ENCODE peak calls at places on chromosome 19, in four cellular contexts. T is thoracic aorta, X is pancreas, S is psoas muscle. O is an unnamed sample. For H3K27me3, the result is how much of the 10 kb centered on the place peaks cover.

GRCh38 chr19:44592451-44592890 is 20.9 kb upstream of the IGSF23 start:
- DNase-seq in S (no peak), X (no peak), T (no peak), O (no peak)

GRCh38 chr19:11168568-11168967 is 13.0 kb upstream of the SPC24 start:
- DNase-seq in T (no peak), X (no peak), S (no peak), O (no peak)

GRCh38 chr19:35061583-35062373 is 20.3 kb downstream of the HPN start:
- DNase-seq in S (peak), X (no peak), T (no peak), O (no peak)

GRCh38 chr19:12801466-12802266 is at the start of the genes PRDX2 and THSD8:
- DNase-seq in S (peak), T (no peak), X (peak), O (peak)

GRCh38 chr19:3544742-3545668 is 6.0 kb downstream of the TEKTIP1 start:
- DNase-seq in X (peak), S (peak), T (no peak), O (peak)

GRCh38 chr19:47778954-47779351 is 450 bp downstream of the SELENOW start:
- DNase-seq in T (no peak), S (peak), X (peak), O (no peak)

GRCh38 chr19:29530549-29531457 is 5.0 kb downstream of the VSTM2B start:
- DNase-seq in S (no peak), X (no peak), T (no peak), O (no peak)

GRCh38 chr19:14718522-14719113 is 28.8 kb downstream of the ZNF333 start:
- DNase-seq in X (no peak), T (no peak), S (no peak), O (no peak)

GRCh38 chr19:41456342-41456918 is 13.5 kb downstream of the ERICH4 start:
- DNase-seq in X (no peak), S (no peak), T (no peak), O (no peak)

GRCh38 chr19:22331521-22331920 is 45.3 kb downstream of the ZNF729 start:
- DNase-seq in T (no peak), X (no peak), S (no peak), O (no peak)

GRCh38 chr19:29528946-29529645 is 3.3 kb downstream of the VSTM2B start:
- DNase-seq in T (no peak), S (peak), X (peak), O (no peak)

GRCh38 chr19:4539697-4540581 is at the start of gene LRG1:
- DNase-seq in S (no peak), T (no peak), X (peak), O (no peak)

GRCh38 chr19:4970558-4971423 is 1.9 kb downstream of the KDM4B start:
- DNase-seq in S (peak), X (peak), T (no peak), O (no peak)

GRCh38 chr19:14473073-14473790 is 1.9 kb downstream of the PTGER1 start:
- DNase-seq in X (no peak), T (no peak), S (no peak), O (no peak)

GRCh38 chr19:55686311-55687050 is 11.5 kb downstream of the EPN1 start:
- DNase-seq in T (no peak), X (peak), S (peak), O (no peak)

GRCh38 chr19:9793051-9793591 is 24.6 kb upstream of the ZNF846 start:
- DNase-seq in X (peak), S (no peak), T (peak), O (peak)

GRCh38 chr19:3479819-3480215 is 508 bp downstream of the SMIM24 start:
- DNase-seq in X (no peak), S (no peak), T (no peak), O (peak)

GRCh38 chr19:31249217-31249616 is 100.0 kb downstream of the TSHZ3 start:
- DNase-seq in S (no peak), X (no peak), T (no peak), O (no peak)

GRCh38 chr19:11479470-11480080 is 1.3 kb downstream of the ELAVL3 start:
- DNase-seq in S (peak), X (peak), T (no peak), O (no peak)

GRCh38 chr19:35460608-35461007 is 12.6 kb downstream of the FFAR2 start:
- DNase-seq in T (no peak), S (no peak), X (no peak), O (no peak)

GRCh38 chr19:19053508-19054314 is 10.1 kb upstream of the SLC25A42 start:
- DNase-seq in X (peak), T (no peak), S (peak), O (peak)

GRCh38 chr19:2270572-2271515 is 11.1 kb downstream of the PEAK3 start:
- DNase-seq in S (peak), T (peak), X (peak), O (peak)

GRCh38 chr19:43596842-43597461 is 557 bp downstream of the ZNF576 start:
- DNase-seq in S (no peak), X (no peak), T (no peak), O (no peak)

GRCh38 chr19:10137751-10138682 is 18.3 kb upstream of the EIF3G start:
- DNase-seq in T (no peak), S (no peak), X (no peak), O (no peak)

GRCh38 chr19:58557253-58558065 is 952 bp downstream of the UBE2M start:
- DNase-seq in S (no peak), T (no peak), X (no peak), O (no peak)

DNA sequence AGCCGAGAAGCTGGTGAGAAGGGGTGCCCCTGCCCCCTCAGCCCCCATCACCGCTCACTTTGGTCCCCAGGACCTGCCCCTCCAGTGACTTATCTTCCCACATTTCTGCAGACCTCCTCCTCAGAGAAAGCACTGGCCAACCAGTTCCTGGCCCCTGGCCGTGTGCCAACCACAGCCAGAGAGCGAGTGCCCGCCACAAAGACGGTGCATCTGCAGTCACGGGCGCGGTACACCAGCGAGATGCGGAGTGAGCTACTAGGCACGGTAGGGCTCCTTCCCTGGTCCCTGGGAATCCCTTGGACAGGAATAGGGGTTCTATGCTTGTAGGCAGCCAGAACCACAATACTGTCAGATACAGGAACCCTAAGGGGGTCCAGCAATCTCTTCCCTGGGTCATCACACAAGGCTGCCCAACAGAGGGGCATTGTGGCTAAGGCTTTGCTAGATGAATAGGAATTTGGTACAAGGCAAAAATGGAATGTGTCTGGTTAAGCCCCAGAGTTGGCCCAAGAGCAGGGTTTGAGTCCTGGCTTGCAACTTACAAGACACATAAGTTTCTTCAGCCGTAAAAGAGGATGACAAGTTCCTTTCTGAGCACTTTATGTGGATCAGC is 1.0 kb downstream of the USE1 start:
- DNase-seq in S (no peak), X (peak), T (no peak), O (no peak)
- H3K4me3 ChIP-seq in S (peak), X (no peak), T (peak), O (no peak)

GRCh38 chr19:39236527-39236926 is 8.3 kb downstream of the IFNL3 start:
- DNase-seq in X (no peak), T (no peak), S (no peak), O (no peak)
- H3K27me3 ChIP-seq in X (under half), T (under half), S (under half), O (under half)

DNA sequence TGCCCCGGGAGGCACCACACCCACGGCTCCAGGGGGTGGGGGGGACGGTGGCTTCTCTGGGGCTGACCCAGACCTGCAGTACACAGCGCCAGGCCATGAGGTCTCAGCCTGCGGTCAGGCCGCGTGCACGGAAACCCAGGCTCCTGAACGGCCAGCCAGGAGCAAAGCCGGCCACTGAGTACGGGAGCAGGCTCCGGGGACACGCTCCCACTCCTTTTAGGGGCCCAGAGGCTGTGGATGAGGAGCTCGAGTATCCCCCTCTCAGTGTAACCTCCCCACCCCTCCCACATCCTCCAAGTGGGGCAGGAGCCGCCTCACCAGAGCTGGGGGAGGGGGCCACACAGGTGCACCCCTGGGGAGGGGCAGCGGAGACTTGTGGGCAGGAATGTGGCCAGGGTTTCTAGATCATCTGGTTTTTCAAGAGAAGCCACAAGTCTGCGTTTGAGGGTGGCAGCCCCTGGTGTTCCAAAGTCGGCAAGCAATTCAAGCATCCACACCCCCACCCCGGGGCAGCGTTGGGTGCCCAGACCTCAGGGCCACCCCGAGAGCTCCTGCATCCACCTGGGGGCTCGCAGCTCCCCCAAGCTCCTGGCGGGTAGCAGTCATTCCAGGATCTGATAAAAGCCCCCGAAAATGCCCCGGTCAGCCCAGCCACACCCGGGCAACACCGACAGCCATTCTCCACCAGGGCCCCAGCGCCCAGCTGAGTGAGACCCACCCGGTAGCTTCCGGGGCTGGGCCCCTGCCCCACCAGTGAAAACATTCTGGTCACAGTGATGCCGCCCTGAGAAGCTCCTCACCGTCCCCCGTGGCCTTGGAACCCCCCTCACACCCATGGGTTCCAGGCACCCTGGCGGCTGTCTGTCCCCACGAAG is 6.1 kb downstream of the SBNO2 start:
- DNase-seq in T (no peak), X (no peak), S (peak), O (no peak)
- H3K4me3 ChIP-seq in T (no peak), X (no peak), S (peak), O (no peak)

DNA sequence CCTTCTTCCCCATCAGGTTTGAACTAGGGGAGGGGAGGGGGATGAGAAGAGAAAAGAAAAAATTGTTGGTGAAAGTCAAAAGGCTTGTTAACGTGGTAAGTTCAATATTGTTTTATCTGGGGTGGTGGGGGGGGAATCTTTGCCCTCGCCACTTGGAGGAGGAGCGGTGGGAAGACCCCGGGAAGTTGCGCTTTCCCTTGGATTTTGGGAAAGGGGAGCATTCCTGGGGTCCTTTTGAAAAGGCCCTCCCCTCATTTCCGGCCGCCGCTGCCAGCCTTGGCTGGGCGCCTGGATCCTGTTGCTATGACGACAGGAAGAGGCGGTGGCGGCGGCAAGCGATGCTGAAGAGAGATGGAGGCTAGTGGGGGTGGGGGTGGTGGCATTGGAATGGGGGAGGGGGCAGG is 4.6 kb upstream of the CACNG8 start:
- DNase-seq in X (no peak), S (no peak), T (no peak), O (no peak)
- H3K27me3 ChIP-seq in X (under half), S (under half), T (under half), O (under half)

DNA sequence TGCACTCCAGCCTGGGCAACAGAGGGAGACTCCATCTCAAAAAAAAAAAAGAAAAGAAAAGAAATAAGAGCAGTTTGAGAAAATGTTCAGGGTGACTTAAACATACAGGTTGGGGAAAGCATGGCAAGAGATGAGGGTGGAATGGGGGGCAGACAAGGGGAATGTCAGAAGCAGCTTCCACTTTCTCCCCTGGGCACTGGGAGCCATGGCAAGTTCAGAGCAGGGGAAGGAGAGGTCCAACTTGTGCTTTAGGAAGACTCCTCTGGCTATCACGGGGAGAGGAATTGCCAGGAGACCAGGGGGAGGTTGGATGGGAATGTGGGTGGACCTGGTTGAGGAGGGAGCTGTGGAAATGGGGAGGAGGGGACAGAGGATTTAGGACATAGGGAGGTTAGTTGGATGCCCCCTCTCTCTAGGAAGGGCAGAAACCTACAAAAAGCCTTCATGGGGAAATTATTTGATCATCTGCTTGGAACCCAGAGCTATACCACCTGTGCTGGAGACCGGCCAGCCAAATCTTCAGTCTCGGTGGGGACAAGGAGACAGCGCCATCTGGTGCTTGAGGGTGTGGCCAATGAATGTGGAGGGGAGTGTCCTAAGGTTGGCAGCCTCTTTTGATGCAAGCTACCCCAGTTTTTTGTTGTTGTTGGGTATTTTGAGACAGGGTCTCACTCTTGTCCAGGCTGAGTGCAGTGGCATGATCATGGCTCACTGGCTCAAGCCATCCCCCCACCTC is 7.3 kb upstream of the STRN4 start:
- DNase-seq in X (peak), T (no peak), S (no peak), O (peak)
- H3K4me3 ChIP-seq in X (no peak), T (no peak), S (no peak), O (no peak)

GRCh38 chr19:50384685-50385535 is 763 bp downstream of the POLD1 start:
- DNase-seq in S (no peak), X (no peak), T (no peak), O (peak)
- H3K27me3 ChIP-seq in S (under half), X (under half), T (under half), O (under half)

O was measured in SJCRH30.